ENCODE peak calls at places on chromosomes 5 and 9, in six cellular contexts. C is GM23338, X is mucosa of descending colon, K is cardiac fibroblast, I is heart left ventricle, V is astrocyte of the spinal cord. L is an unnamed sample.
A peak's percentile ranks its signal among the peaks of the same experiment; 100 is the strongest.

GRCh38 chr5:132059696-132060500 is 557 bp upstream of the IL3 start:
- DNase-seq in C (no peak), X (peak; percentile 24), K (no peak), I (no peak), V (no peak), L (no peak)

GRCh38 chr9:128552744-128553221 is 396 bp downstream of the SPTAN1 start:
- DNase-seq in C (peak; percentile 61), X (peak; percentile 82), K (peak; percentile 47), I (peak; percentile 66), V (peak; percentile 30), L (no peak)

GRCh38 chr5:58924306-58924705 is 341.4 kb downstream of the RAB3C start:
- DNase-seq in C (no peak), X (no peak), K (no peak), I (no peak), V (peak; percentile 22), L (no peak)

GRCh38 chr5:42242829-42243485 is 180.3 kb upstream of the GHR start:
- DNase-seq in C (no peak), X (no peak), K (no peak), I (no peak), V (no peak), L (no peak)

GRCh38 chr5:111853748-111854147 is 96.8 kb upstream of the NREP start:
- DNase-seq in C (no peak), X (no peak), K (peak; percentile 55), I (no peak), V (peak; percentile 28), L (no peak)

GRCh38 chr9:1320667-1321195 is 270.6 kb downstream of the DMRT2 start:
- DNase-seq in C (no peak), X (no peak), K (no peak), I (no peak), V (no peak), L (no peak)

GRCh38 chr9:74598874-74599273 is 101.7 kb downstream of the RORB start:
- DNase-seq in C (no peak), X (no peak), K (no peak), I (no peak), V (no peak), L (no peak)

GRCh38 chr5:61322738-61323429 is 9.2 kb upstream of the ZSWIM6 start:
- DNase-seq in C (peak; percentile 5), X (peak; percentile 65), K (peak; percentile 76), I (peak; percentile 46), V (no peak), L (no peak)

GRCh38 chr9:114078021-114078780 is at the start of gene AMBP:
- DNase-seq in C (peak; percentile 41), X (no peak), K (no peak), I (no peak), V (no peak), L (no peak)

GRCh38 chr5:149268928-149269557 is 2.6 kb upstream of the AFAP1L1 start:
- DNase-seq in C (peak; percentile 82), X (no peak), K (peak; percentile 71), I (no peak), V (peak; percentile 35), L (no peak)

GRCh38 chr9:137372693-137373610 is 50.0 kb downstream of the EXD3 start:
- DNase-seq in C (no peak), X (peak; percentile 46), K (no peak), I (peak; percentile 23), V (no peak), L (no peak)

GRCh38 chr5:98965226-98965625 is 36.4 kb upstream of the CHD1 start:
- DNase-seq in C (no peak), X (no peak), K (no peak), I (no peak), V (no peak), L (no peak)

GRCh38 chr5:57435701-57436134 is 46.9 kb downstream of the ACTBL2 start:
- DNase-seq in C (no peak), X (no peak), K (peak; percentile 98), I (no peak), V (peak; percentile 98), L (peak; percentile 98)

DNA sequence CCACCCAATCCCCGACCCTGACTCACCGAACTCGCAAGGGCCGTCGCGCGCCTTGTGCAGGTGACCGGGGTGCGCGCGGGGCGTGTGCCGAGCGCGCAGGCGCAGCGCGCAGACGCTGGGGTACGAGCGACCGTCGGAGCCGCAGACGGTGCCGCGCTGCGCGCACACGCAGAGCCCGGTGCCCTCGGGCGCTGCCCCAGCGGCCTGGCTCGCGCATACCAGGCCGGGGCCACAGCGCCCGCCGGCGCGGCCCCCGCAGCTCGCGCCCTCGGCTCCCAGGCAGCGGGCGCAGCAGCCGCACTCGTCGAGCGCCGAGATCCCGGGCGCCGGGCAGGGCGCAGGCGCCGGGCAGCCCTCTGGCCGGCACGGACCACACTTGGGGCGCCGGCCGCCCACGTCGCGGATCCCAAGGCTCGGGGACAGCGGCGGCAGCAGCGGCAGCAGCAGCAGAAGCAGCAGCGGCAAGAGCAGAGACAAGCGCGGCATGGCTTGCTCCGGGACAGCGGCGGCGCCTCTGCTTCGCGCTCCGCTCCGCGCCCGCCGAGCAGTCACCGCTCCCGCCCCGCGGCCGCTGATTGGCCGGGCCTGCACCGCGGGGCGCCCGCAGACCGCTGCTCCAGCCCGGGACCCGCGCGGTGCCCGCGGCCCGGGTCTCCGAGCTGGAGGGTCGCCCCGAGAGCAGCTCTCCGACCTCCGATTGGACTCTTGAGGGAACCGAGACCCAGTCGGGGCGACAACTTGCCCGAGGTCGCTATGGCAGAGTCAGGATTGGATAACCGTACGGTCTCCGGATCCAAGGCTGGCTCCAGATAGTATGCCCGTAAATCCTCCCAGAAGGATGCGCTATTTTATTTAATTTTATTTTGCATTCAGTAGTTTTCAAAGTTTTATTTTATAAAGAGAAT is at the start of gene IGFBPL1:
- DNase-seq in C (peak; percentile 70), X (no peak), K (no peak), I (no peak), V (no peak), L (no peak)
- H3K4me3 ChIP-seq in C (peak within 1 kb of the TSS; percentile 64), X (no peak within 1 kb of the TSS), K (no peak within 1 kb of the TSS), I (no peak within 1 kb of the TSS), V (peak within 1 kb of the TSS; percentile 13), L (peak within 1 kb of the TSS; percentile 28)

GRCh38 chr9:124133752-124134151 is 122.2 kb downstream of the LHX2 start:
- DNase-seq in C (peak; percentile 43), X (no peak), K (peak; percentile 70), I (peak; percentile 50), V (peak; percentile 34), L (no peak)
- TF ChIP-seq CTCF in C (no peak), X (no peak), K (peak; percentile 50), I (peak; percentile 30), V (peak; percentile 54), L (peak; percentile 36)

DNA sequence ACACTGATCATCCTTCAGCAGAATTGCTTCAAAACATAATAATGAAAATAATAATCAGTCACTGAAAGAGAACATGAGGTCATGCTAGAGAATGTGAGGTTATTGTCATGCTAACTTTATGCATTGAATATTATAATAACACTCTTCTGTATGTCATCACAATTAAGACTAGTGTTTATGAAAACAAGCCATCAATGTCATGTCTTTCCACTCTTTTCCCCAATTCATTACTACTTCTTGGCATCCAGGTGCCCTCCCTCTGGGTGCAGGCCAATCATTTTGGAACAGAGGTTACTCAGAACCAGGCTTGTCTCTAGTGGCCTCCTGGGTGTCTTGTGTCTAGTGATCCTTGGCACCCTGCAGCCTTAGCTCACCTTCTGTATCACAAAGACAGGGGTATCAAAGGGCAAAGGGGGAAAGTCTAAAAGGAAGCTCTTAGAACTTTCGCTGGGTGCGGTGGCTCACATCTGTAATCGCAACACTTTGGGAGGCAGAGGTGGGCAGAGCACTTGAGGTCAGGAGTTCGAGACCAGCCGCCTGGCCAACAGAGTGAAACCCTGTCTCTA is 217.6 kb upstream of the PIK3R1 start:
- DNase-seq in C (no peak), X (no peak), K (no peak), I (no peak), V (no peak), L (no peak)
- H3K4me3 ChIP-seq in C (no peak overlapping the region), X (no peak overlapping the region), K (no peak overlapping the region), I (no peak overlapping the region), V (no peak overlapping the region), L (no peak overlapping the region)

GRCh38 chr9:33403941-33404781 is 1.8 kb upstream of the AQP7 start:
- DNase-seq in C (no peak), X (no peak), K (no peak), I (no peak), V (no peak), L (no peak)

GRCh38 chr9:33407061-33407460 is 4.7 kb upstream of the AQP7 start:
- DNase-seq in C (no peak), X (no peak), K (no peak), I (no peak), V (no peak), L (no peak)

GRCh38 chr9:33404782-33405362 is 2.5 kb upstream of the AQP7 start:
- DNase-seq in C (no peak), X (no peak), K (peak; percentile 35), I (no peak), V (no peak), L (no peak)

GRCh38 chr9:33408087-33408486 is 5.7 kb upstream of the AQP7 start:
- DNase-seq in C (no peak), X (no peak), K (no peak), I (no peak), V (no peak), L (no peak)
- TF ChIP-seq CTCF in C (no peak), X (no peak), K (no peak), I (no peak), V (no peak), L (no peak)

DNA sequence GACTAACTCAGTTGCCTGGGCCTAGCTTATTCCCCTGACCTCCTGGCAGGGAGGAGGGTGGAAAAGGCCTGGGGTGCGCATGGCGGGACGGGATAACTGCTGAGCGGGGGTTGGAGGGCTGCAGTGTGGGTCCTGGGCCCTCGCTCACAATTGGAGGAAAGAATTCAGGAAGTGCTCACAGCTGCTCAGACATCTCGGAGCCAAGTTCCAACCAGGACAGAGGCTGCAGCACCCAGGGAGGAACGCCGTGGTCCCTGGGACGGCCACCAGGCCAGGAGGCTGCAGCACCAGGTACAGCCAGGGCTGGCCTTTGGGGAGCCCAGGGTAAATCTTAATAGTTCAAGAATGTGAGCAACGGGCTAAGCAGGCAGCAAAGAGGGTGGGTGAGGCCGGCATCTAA is at the start of gene SPAAR:
- DNase-seq in C (no peak), X (no peak), K (no peak), I (peak; percentile 44), V (no peak), L (no peak)
- H3K4me3 ChIP-seq in C (no peak within 1 kb of the TSS), X (no peak within 1 kb of the TSS), K (no peak within 1 kb of the TSS), I (peak within 1 kb of the TSS; percentile 41), V (no peak within 1 kb of the TSS), L (no peak within 1 kb of the TSS)

L was measured in astrocyte of the cerebellum.